ENCODE peak calls at places on chromosomes 5 and 9, in eight cellular contexts. G is endothelial cell, J is ovary, F is fibroblast of the aortic adventitia, C is lower leg skin, Z is upper lobe of right lung, A is AG09319, X is colonic mucosa. E is an unnamed sample.

GRCh38 chr9:25677301-25678146 is 720 bp downstream of the TUSC1 start:
- DNase-seq in G (peak), J (peak), F (peak), C (peak), Z (peak), A (no peak), X (peak), E (no peak)

GRCh38 chr9:113687680-113688371 is 188.3 kb upstream of the ZNF618 start:
- DNase-seq in G (no peak), J (no peak), F (no peak), C (no peak), Z (peak), A (no peak), X (no peak), E (no peak)

GRCh38 chr5:172816887-172817418 is 17.1 kb upstream of the ERGIC1 start:
- DNase-seq in G (no peak), J (no peak), F (no peak), C (no peak), Z (no peak), A (no peak), X (no peak), E (no peak)

GRCh38 chr5:131628990-131629389 is 6.0 kb downstream of the RAPGEF6 start:
- DNase-seq in G (no peak), J (no peak), F (no peak), C (no peak), Z (no peak), A (no peak), X (no peak), E (no peak)

GRCh38 chr5:112878760-112879159 is 17.7 kb downstream of the SRP19 start:
- DNase-seq in G (no peak), J (no peak), F (no peak), C (no peak), Z (no peak), A (no peak), X (no peak), E (no peak)

GRCh38 chr9:14107977-14108376 is 206.0 kb downstream of the NFIB start:
- DNase-seq in G (no peak), J (no peak), F (no peak), C (no peak), Z (no peak), A (no peak), X (no peak), E (no peak)

GRCh38 chr5:68252678-68253520 is 37.3 kb downstream of the PIK3R1 start:
- DNase-seq in G (peak), J (peak), F (peak), C (peak), Z (no peak), A (peak), X (peak), E (no peak)

GRCh38 chr5:120535900-120536299 is 71.8 kb downstream of the PRR16 start:
- DNase-seq in G (no peak), J (no peak), F (no peak), C (no peak), Z (no peak), A (no peak), X (no peak), E (no peak)

GRCh38 chr9:385818-386398 is 171.2 kb downstream of the DOCK8 start:
- DNase-seq in G (peak), J (peak), F (peak), C (peak), Z (no peak), A (peak), X (peak), E (no peak)

GRCh38 chr5:83925952-83926351 is 205.3 kb upstream of the HAPLN1 start:
- DNase-seq in G (peak), J (no peak), F (no peak), C (no peak), Z (no peak), A (no peak), X (no peak), E (no peak)

GRCh38 chr9:108680946-108681345 is 174.8 kb downstream of the ACTL7B start:
- DNase-seq in G (no peak), J (no peak), F (no peak), C (no peak), Z (no peak), A (no peak), X (no peak), E (no peak)

GRCh38 chr9:129596541-129597328 is 24.2 kb downstream of the C9orf50 start:
- DNase-seq in G (no peak), J (peak), F (peak), C (no peak), Z (peak), A (no peak), X (peak), E (no peak)

GRCh38 chr5:135660826-135661555 is 82.2 kb upstream of the CXCL14 start:
- DNase-seq in G (peak), J (no peak), F (no peak), C (no peak), Z (no peak), A (no peak), X (no peak), E (no peak)
- TF ChIP-seq CTCF in G (no peak), J (no peak), F (no peak), C (no peak), Z (no peak), A (no peak), X (no peak), E (no peak)

GRCh38 chr9:132169672-132170392 is 8.0 kb downstream of the NTNG2 start:
- DNase-seq in G (peak), J (no peak), F (peak), C (no peak), Z (peak), A (no peak), X (peak), E (no peak)
- TF ChIP-seq CTCF in G (peak), J (no peak), F (peak), C (no peak), Z (peak), A (peak), X (peak), E (peak)

GRCh38 chr5:81182396-81183390 is 50.4 kb upstream of the CKMT2 start:
- DNase-seq in G (no peak), J (no peak), F (no peak), C (no peak), Z (no peak), A (no peak), X (no peak), E (no peak)

GRCh38 chr5:81180780-81181179 is 52.3 kb upstream of the CKMT2 start:
- DNase-seq in G (no peak), J (no peak), F (no peak), C (no peak), Z (no peak), A (no peak), X (no peak), E (no peak)

GRCh38 chr5:81184749-81185110 is 48.4 kb upstream of the CKMT2 start:
- DNase-seq in G (no peak), J (no peak), F (no peak), C (no peak), Z (no peak), A (no peak), X (no peak), E (no peak)

GRCh38 chr5:81181576-81182316 is 51.4 kb upstream of the CKMT2 start:
- DNase-seq in G (no peak), J (no peak), F (no peak), C (no peak), Z (no peak), A (no peak), X (no peak), E (no peak)

GRCh38 chr5:81183811-81184748 is 49.0 kb upstream of the CKMT2 start:
- DNase-seq in G (no peak), J (no peak), F (no peak), C (no peak), Z (no peak), A (no peak), X (no peak), E (no peak)
- TF ChIP-seq CTCF in G (no peak), J (no peak), F (no peak), C (no peak), Z (no peak), A (no peak), X (no peak), E (no peak)

GRCh38 chr5:132753135-132753987 is 6.1 kb downstream of the CCNI2 start:
- DNase-seq in G (peak), J (no peak), F (no peak), C (no peak), Z (no peak), A (no peak), X (no peak), E (no peak)
- TF ChIP-seq CTCF in G (no peak), J (no peak), F (peak), C (no peak), Z (no peak), A (peak), X (no peak), E (no peak)